ENCODE peak calls at places on chromosomes 16 and 17, in four cellular contexts. N is iPS DF 6.9; P is stimulated activated CD8-positive, alpha-beta memory T cell treated with anti-CD3 and anti-CD28 coated beads, Interleukin-15, amount 100 ng/mL, for 24 hours; E is mesothelial cell of epicardium. R is an unnamed sample.

GRCh38 chr17:3750296-3750695 is 26.6 kb downstream of the HASPIN start:
- DNase-seq in N (no peak), P (no peak), E (no peak), R (no peak)

GRCh38 chr17:47280072-47280811 is 26.6 kb downstream of the ITGB3 start:
- DNase-seq in N (no peak), P (no peak), E (no peak), R (no peak)

GRCh38 chr17:75832164-75832651 is 12.0 kb downstream of the UNC13D start:
- DNase-seq in N (no peak), P (no peak), E (no peak), R (no peak)

GRCh38 chr16:1283296-1283695 is 26.1 kb upstream of the UBE2I start:
- DNase-seq in N (no peak), P (no peak), E (no peak), R (no peak)

GRCh38 chr17:48589831-48590602 is at the start of gene HOXB3:
- DNase-seq in N (no peak), P (no peak), E (no peak), R (no peak)

GRCh38 chr16:919658-920631 is 50.8 kb downstream of the LMF1 start:
- DNase-seq in N (no peak), P (no peak), E (no peak), R (no peak)

GRCh38 chr16:31439519-31439918 is 3.1 kb downstream of the ZNF843 start:
- DNase-seq in N (no peak), P (no peak), E (no peak), R (no peak)

GRCh38 chr17:81020443-81020766 is 14.5 kb upstream of the BAIAP2 start:
- DNase-seq in N (no peak), P (no peak), E (no peak), R (no peak)

GRCh38 chr16:30482366-30482765 is 9.8 kb downstream of the ITGAL start:
- DNase-seq in N (no peak), P (no peak), E (no peak), R (no peak)

GRCh38 chr17:39239640-39240314 is 14.0 kb upstream of the STAC2 start:
- DNase-seq in N (peak; percentile 82), P (no peak), E (no peak), R (peak; percentile 94)

R was measured in H1.